ENCODE peak calls at places on chromosomes 13 and 19, in nine cellular contexts. V is psoas muscle, E is right lobe of liver, K is AG04449, B is tibial nerve, R is breast epithelium, S is fibroblast of lung, W is fibroblast of mammary gland, T is lung. A is an unnamed sample.

GRCh38 chr13:113793718-113794085 is 34.7 kb downstream of the TMEM255B start:
- DNase-seq in V (no peak), E (no peak), K (no peak), B (no peak), R (peak), S (no peak), W (no peak), T (no peak), A (no peak)

GRCh38 chr19:47618771-47619170 is 9.8 kb downstream of the BICRA start:
- DNase-seq in V (peak), E (peak), K (no peak), B (no peak), R (no peak), S (peak), W (peak), T (no peak), A (no peak)

GRCh38 chr19:28435551-28436261 is 777.2 kb downstream of the UQCRFS1 start:
- DNase-seq in V (no peak), E (no peak), K (no peak), B (peak), R (no peak), S (no peak), W (no peak), T (no peak), A (no peak)

GRCh38 chr19:45446295-45446694 is 21.5 kb upstream of the FOSB start:
- DNase-seq in V (no peak), E (no peak), K (no peak), B (no peak), R (no peak), S (peak), W (peak), T (no peak), A (no peak)

GRCh38 chr19:11264452-11265176 is 2.3 kb upstream of the DOCK6 start:
- DNase-seq in V (no peak), E (peak), K (no peak), B (no peak), R (no peak), S (no peak), W (no peak), T (peak), A (no peak)

GRCh38 chr19:7701049-7701653 is 780 bp downstream of the FCER2 start:
- DNase-seq in V (no peak), E (no peak), K (no peak), B (no peak), R (no peak), S (no peak), W (no peak), T (no peak), A (no peak)

GRCh38 chr13:86986448-86986847 is 684.7 kb upstream of the SLITRK5 start:
- DNase-seq in V (no peak), E (no peak), K (no peak), B (no peak), R (no peak), S (peak), W (no peak), T (no peak), A (no peak)

GRCh38 chr13:22589880-22590279 is 590.9 kb upstream of the SGCG start:
- DNase-seq in V (no peak), E (no peak), K (no peak), B (no peak), R (no peak), S (no peak), W (no peak), T (no peak), A (no peak)

GRCh38 chr19:335486-336066 is 9.0 kb downstream of the MIER2 start:
- DNase-seq in V (no peak), E (no peak), K (no peak), B (no peak), R (no peak), S (no peak), W (no peak), T (no peak), A (no peak)

GRCh38 chr19:48332662-48333466 is 7.5 kb downstream of the EMP3 start:
- DNase-seq in V (peak), E (peak), K (peak), B (peak), R (peak), S (peak), W (peak), T (peak), A (peak)

GRCh38 chr13:114073881-114074551 is 58.4 kb downstream of the RASA3 start:
- DNase-seq in V (no peak), E (no peak), K (no peak), B (no peak), R (peak), S (no peak), W (no peak), T (no peak), A (peak)

GRCh38 chr19:35224681-35225604 is 3.6 kb downstream of the FAM187B start:
- DNase-seq in V (no peak), E (no peak), K (no peak), B (no peak), R (no peak), S (no peak), W (no peak), T (peak), A (no peak)

GRCh38 chr13:32125746-32126145 is 94.2 kb downstream of the FRY start:
- DNase-seq in V (no peak), E (no peak), K (no peak), B (no peak), R (no peak), S (peak), W (no peak), T (no peak), A (no peak)

GRCh38 chr13:109762791-109763190 is 23.6 kb downstream of the IRS2 start:
- DNase-seq in V (no peak), E (no peak), K (no peak), B (no peak), R (no peak), S (no peak), W (no peak), T (no peak), A (no peak)

GRCh38 chr19:2856457-2857055 is 10.6 kb upstream of the ZNF556 start:
- DNase-seq in V (no peak), E (no peak), K (no peak), B (no peak), R (no peak), S (no peak), W (no peak), T (no peak), A (no peak)

GRCh38 chr19:55172741-55173140 is 6.3 kb upstream of the DNAAF3 start:
- DNase-seq in V (no peak), E (no peak), K (no peak), B (no peak), R (no peak), S (peak), W (peak), T (no peak), A (no peak)

GRCh38 chr19:752652-753517 is 2.0 kb downstream of the MISP start:
- DNase-seq in V (peak), E (no peak), K (peak), B (peak), R (peak), S (peak), W (peak), T (peak), A (no peak)

GRCh38 chr13:38686635-38687245 is at the start of gene FREM2:
- DNase-seq in V (peak), E (peak), K (no peak), B (no peak), R (no peak), S (peak), W (no peak), T (peak), A (no peak)

GRCh38 chr19:661427-662196 is 1.4 kb downstream of the RNF126 start:
- DNase-seq in V (no peak), E (no peak), K (no peak), B (no peak), R (no peak), S (no peak), W (no peak), T (no peak), A (no peak)

GRCh38 chr19:35788205-35788960 is 13.0 kb downstream of the ARHGAP33 start:
- DNase-seq in V (no peak), E (no peak), K (no peak), B (no peak), R (no peak), S (no peak), W (no peak), T (no peak), A (no peak)

GRCh38 chr19:6047741-6048231 is 62.5 kb downstream of the RFX2 start:
- DNase-seq in V (no peak), E (no peak), K (no peak), B (no peak), R (peak), S (peak), W (peak), T (peak), A (peak)

GRCh38 chr13:44218501-44219240 is 155.0 kb upstream of the SERP2 start:
- DNase-seq in V (peak), E (peak), K (no peak), B (peak), R (peak), S (peak), W (peak), T (peak), A (peak)

GRCh38 chr19:32526895-32527294 is 54.1 kb upstream of the PDCD5 start:
- DNase-seq in V (no peak), E (no peak), K (no peak), B (no peak), R (no peak), S (no peak), W (no peak), T (no peak), A (no peak)

GRCh38 chr19:7497292-7497691 is 8.5 kb upstream of the PEX11G start:
- DNase-seq in V (no peak), E (no peak), K (no peak), B (no peak), R (no peak), S (no peak), W (no peak), T (no peak), A (no peak)

GRCh38 chr13:95195146-95195545 is 106.1 kb downstream of the ABCC4 start:
- DNase-seq in V (no peak), E (no peak), K (no peak), B (no peak), R (no peak), S (no peak), W (no peak), T (no peak), A (no peak)

GRCh38 chr19:52710538-52710937 is 24.3 kb downstream of the ZNF611 start:
- DNase-seq in V (no peak), E (no peak), K (no peak), B (no peak), R (no peak), S (no peak), W (no peak), T (no peak), A (no peak)

GRCh38 chr19:15454371-15454800 is 4.6 kb upstream of the WIZ start:
- DNase-seq in V (no peak), E (peak), K (no peak), B (no peak), R (no peak), S (no peak), W (no peak), T (no peak), A (no peak)
- TF ChIP-seq CTCF in V (peak), E (peak), K (peak), B (no peak), R (no peak), S (peak), W (peak), T (no peak), A (no peak)

GRCh38 chr13:110832205-110832479 is 82.7 kb downstream of the ANKRD10 start:
- DNase-seq in V (no peak), E (no peak), K (no peak), B (no peak), R (no peak), S (no peak), W (no peak), T (no peak), A (no peak)
- H3K4me3 ChIP-seq in V (no peak), E (no peak), K (no peak), B (no peak), R (no peak), S (no peak), W (no peak), T (no peak), A (no peak)

GRCh38 chr13:28796938-28797257 is 23.2 kb upstream of the MTUS2 start:
- DNase-seq in V (no peak), E (no peak), K (no peak), B (no peak), R (no peak), S (no peak), W (no peak), T (no peak), A (no peak)
- TF ChIP-seq CTCF in V (no peak), E (no peak), K (no peak), B (no peak), R (no peak), S (no peak), W (no peak), T (no peak), A (no peak)

DNA sequence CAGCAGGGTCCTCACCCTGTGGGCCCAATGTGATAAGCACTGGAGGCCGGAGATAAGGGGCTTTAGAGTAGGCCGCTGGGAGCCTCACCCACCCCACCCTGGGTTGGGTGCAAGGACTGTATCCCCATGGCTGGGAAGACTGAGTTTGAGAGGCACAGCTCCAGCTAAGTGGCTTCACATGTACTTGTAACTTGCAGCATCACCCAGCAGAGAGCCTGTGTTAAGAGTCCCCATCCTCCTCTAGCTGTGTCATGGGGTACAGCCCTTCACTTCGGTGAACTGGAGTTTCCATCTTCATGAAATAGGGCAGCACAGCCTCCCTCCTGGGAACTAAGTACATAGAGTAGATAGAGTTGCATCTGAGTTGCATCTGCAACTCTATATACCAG is 1.3 kb downstream of the PRDX2 start:
- DNase-seq in V (no peak), E (no peak), K (no peak), B (no peak), R (no peak), S (no peak), W (no peak), T (no peak), A (no peak)
- H3K4me3 ChIP-seq in V (peak), E (no peak), K (peak), B (no peak), R (peak), S (peak), W (peak), T (peak), A (no peak)

GRCh38 chr13:100589178-100589725 is 663 bp upstream of the GGACT start:
- DNase-seq in V (no peak), E (no peak), K (no peak), B (no peak), R (no peak), S (no peak), W (no peak), T (no peak), A (no peak)

GRCh38 chr13:100596516-100596915 is 7.9 kb upstream of the GGACT start:
- DNase-seq in V (no peak), E (no peak), K (no peak), B (no peak), R (no peak), S (no peak), W (no peak), T (no peak), A (no peak)

GRCh38 chr13:100597253-100597652 is 8.7 kb upstream of the GGACT start:
- DNase-seq in V (no peak), E (no peak), K (no peak), B (no peak), R (no peak), S (peak), W (peak), T (no peak), A (no peak)

GRCh38 chr13:100594255-100594654 is 5.7 kb upstream of the GGACT start:
- DNase-seq in V (no peak), E (no peak), K (no peak), B (no peak), R (no peak), S (no peak), W (no peak), T (no peak), A (no peak)

GRCh38 chr13:100594731-100595130 is 6.1 kb upstream of the GGACT start:
- DNase-seq in V (no peak), E (no peak), K (no peak), B (no peak), R (no peak), S (no peak), W (no peak), T (no peak), A (no peak)
- TF ChIP-seq CTCF in V (no peak), E (peak), K (no peak), B (no peak), R (no peak), S (peak), W (no peak), T (no peak), A (no peak)

GRCh38 chr19:4606921-4607678 is 32.2 kb upstream of the TNFAIP8L1 start:
- DNase-seq in V (peak), E (peak), K (no peak), B (no peak), R (no peak), S (no peak), W (peak), T (no peak), A (no peak)
- H3K4me3 ChIP-seq in V (peak), E (no peak), K (no peak), B (no peak), R (peak), S (no peak), W (no peak), T (no peak), A (no peak)

DNA sequence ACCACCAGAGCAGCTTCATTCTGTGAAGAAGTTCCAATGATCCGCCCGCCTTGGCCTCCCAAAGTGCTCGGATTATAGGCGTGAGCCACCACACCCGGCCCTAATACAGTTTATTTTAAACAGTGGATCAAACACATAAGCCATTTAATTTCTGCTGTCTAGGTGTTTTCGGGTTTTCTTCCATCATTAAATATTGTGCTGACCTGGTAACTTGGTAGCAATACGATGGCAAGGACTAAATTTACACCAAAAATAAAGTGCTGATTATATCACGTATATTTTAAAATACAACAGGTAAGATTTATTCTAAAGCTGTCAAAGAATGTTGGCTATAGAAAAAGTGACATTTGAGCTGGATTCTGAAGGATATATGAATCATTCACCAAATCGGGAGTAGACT is 1.3 kb downstream of the MED4 start:
- DNase-seq in V (no peak), E (no peak), K (no peak), B (no peak), R (no peak), S (no peak), W (no peak), T (no peak), A (no peak)
- TF ChIP-seq CTCF in V (no peak), E (no peak), K (no peak), B (no peak), R (no peak), S (no peak), W (no peak), T (no peak), A (no peak)